ENCODE peak calls at places on chromosome 4, in nine cellular contexts. Y is A549, W is K562, Z is WTC11, P is endothelial cell of umbilical vein, E is HCT116, O is NB4, X is SK-N-SH, G is HepG2. F is an unnamed sample.

GRCh38 chr4:139112650-139113049 is 64.4 kb downstream of the ELF2 start:
- DNase-seq in Y (no peak), W (no peak), Z (no peak), P (no peak), E (no peak), O (no peak), X (no peak), G (no peak), F (no peak)

GRCh38 chr4:55138367-55138766 is 13.0 kb upstream of the KDR start:
- DNase-seq in Y (no peak), W (no peak), Z (no peak), P (no peak), E (no peak), O (no peak), X (no peak), G (no peak), F (no peak)

GRCh38 chr4:118360101-118360500 is 7.3 kb upstream of the PRSS12 start:
- DNase-seq in Y (no peak), W (no peak), Z (no peak), P (no peak), E (no peak), O (no peak), X (no peak), G (no peak), F (no peak)

GRCh38 chr4:24659241-24659961 is 75.0 kb upstream of the DHX15 start:
- DNase-seq in Y (no peak), W (no peak), Z (no peak), P (no peak), E (no peak), O (no peak), X (no peak), G (no peak), F (no peak)

GRCh38 chr4:26087108-26087507 is 173.1 kb downstream of the SMIM20 start:
- DNase-seq in Y (no peak), W (no peak), Z (no peak), P (no peak), E (no peak), O (no peak), X (no peak), G (no peak), F (no peak)

GRCh38 chr4:83851261-83852084 is 315.6 kb downstream of the GPAT3 start:
- DNase-seq in Y (no peak), W (no peak), Z (peak; percentile 62), P (no peak), E (peak; percentile 58), O (no peak), X (no peak), G (peak; percentile 86), F (peak; percentile 50)

GRCh38 chr4:180909279-180909678 is 1333.9 kb upstream of the TENM3 start:
- DNase-seq in Y (no peak), W (no peak), Z (peak; percentile 46), P (no peak), E (peak; percentile 34), O (peak; percentile 22), X (no peak), G (no peak), F (peak; percentile 27)

GRCh38 chr4:177385576-177386320 is 56.5 kb downstream of the AGA start:
- DNase-seq in Y (no peak), W (no peak), Z (no peak), P (no peak), E (no peak), O (no peak), X (no peak), G (no peak), F (no peak)

GRCh38 chr4:31194823-31195222 is 474.7 kb downstream of the PCDH7 start:
- DNase-seq in Y (no peak), W (no peak), Z (no peak), P (peak; percentile 85), E (no peak), O (no peak), X (no peak), G (no peak), F (no peak)

GRCh38 chr4:170652571-170652970 is 562.8 kb upstream of the AADAT start:
- DNase-seq in Y (no peak), W (no peak), Z (no peak), P (no peak), E (no peak), O (no peak), X (no peak), G (no peak), F (no peak)

GRCh38 chr4:681736-682451 is 7.1 kb downstream of the SLC49A3 start:
- DNase-seq in Y (no peak), W (peak; percentile 94), Z (peak; percentile 54), P (no peak), E (no peak), O (no peak), X (peak; percentile 88), G (peak; percentile 62), F (peak; percentile 76)

GRCh38 chr4:27678027-27678426 is 817.4 kb downstream of the STIM2 start:
- DNase-seq in Y (no peak), W (no peak), Z (no peak), P (no peak), E (no peak), O (no peak), X (no peak), G (no peak), F (no peak)

GRCh38 chr4:147596976-147597375 is 20.2 kb upstream of the TMEM184C start:
- DNase-seq in Y (no peak), W (no peak), Z (no peak), P (peak; percentile 76), E (no peak), O (no peak), X (no peak), G (no peak), F (no peak)

GRCh38 chr4:141912831-141913230 is 276.4 kb downstream of the IL15 start:
- DNase-seq in Y (no peak), W (peak; percentile 70), Z (no peak), P (peak; percentile 97), E (no peak), O (no peak), X (peak; percentile 75), G (no peak), F (no peak)

GRCh38 chr4:17469931-17470674 is 41.8 kb downstream of the QDPR start:
- DNase-seq in Y (no peak), W (no peak), Z (no peak), P (no peak), E (no peak), O (no peak), X (no peak), G (no peak), F (no peak)

GRCh38 chr4:139599594-139600374 is 43.8 kb upstream of the SETD7 start:
- DNase-seq in Y (peak; percentile 80), W (no peak), Z (no peak), P (peak; percentile 32), E (no peak), O (no peak), X (no peak), G (peak; percentile 72), F (no peak)

GRCh38 chr4:78119698-78120097 is 62.6 kb downstream of the FRAS1 start:
- DNase-seq in Y (no peak), W (no peak), Z (no peak), P (no peak), E (no peak), O (no peak), X (no peak), G (no peak), F (no peak)

GRCh38 chr4:11393551-11393950 is 35.1 kb downstream of the HS3ST1 start:
- DNase-seq in Y (no peak), W (no peak), Z (no peak), P (no peak), E (no peak), O (no peak), X (no peak), G (no peak), F (no peak)

GRCh38 chr4:25842229-25842840 is 20.5 kb downstream of the SEL1L3 start:
- DNase-seq in Y (no peak), W (no peak), Z (peak; percentile 55), P (no peak), E (no peak), O (peak; percentile 48), X (no peak), G (no peak), F (peak; percentile 63)

GRCh38 chr4:128332086-128332485 is 44.5 kb upstream of the PGRMC2 start:
- DNase-seq in Y (no peak), W (no peak), Z (no peak), P (no peak), E (no peak), O (no peak), X (no peak), G (no peak), F (no peak)
- TF ChIP-seq MAX in Y (no peak), W (no peak), Z (no peak), P (no peak), E (no peak), O (no peak), X (no peak), G (no peak), F (no peak)

DNA sequence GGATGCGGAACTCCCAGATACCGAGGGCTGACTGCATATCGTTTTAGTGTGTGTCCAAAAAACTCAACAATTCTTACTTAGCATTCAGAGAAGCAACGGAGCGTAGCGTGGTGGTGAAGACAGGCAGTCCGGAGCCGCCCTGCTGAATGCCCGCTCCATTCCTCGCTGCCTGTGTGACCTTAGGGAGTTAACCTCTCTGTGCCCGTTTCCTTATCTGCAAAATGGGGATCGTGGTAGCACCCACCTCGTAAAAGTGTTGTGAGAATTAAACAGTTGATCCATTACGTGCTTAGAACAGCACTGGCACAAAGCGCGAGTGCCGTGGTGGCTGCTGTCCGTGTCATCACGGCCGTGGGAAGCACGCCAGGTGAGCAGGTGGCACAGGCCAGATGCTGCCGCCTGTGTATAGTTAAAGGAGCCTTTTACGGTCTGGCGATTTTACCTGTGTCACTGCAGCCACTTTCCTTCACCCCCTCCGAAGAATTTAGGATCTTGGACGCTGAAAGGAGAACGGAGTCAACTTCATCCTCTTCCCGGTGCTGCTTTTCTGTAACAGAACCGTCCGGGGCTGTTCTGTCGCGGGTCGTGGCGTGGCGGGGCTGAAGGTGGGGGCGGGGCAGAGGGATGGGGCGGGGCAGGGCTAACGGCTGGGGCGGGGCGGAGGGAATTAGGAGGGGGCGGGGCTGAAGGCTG is 884 bp downstream of the CCDC110 start:
- DNase-seq in Y (peak; percentile 8), W (no peak), Z (no peak), P (peak; percentile 52), E (peak; percentile 19), O (peak; percentile 25), X (peak; percentile 31), G (peak; percentile 4), F (no peak)
- TF ChIP-seq MAX in Y (no peak), W (peak; percentile 57), Z (no peak), P (no peak), E (peak; percentile 83), O (no peak), X (no peak), G (no peak), F (peak; percentile 50)

GRCh38 chr4:57020467-57021101 is 41.9 kb downstream of the POLR2B start:
- DNase-seq in Y (no peak), W (no peak), Z (no peak), P (peak; percentile 93), E (no peak), O (no peak), X (no peak), G (no peak), F (no peak)

GRCh38 chr4:57018930-57019329 is 40.2 kb downstream of the POLR2B start:
- DNase-seq in Y (no peak), W (no peak), Z (no peak), P (no peak), E (no peak), O (no peak), X (no peak), G (no peak), F (no peak)

GRCh38 chr4:57023104-57023503 is 44.4 kb downstream of the POLR2B start:
- DNase-seq in Y (no peak), W (no peak), Z (no peak), P (peak; percentile 57), E (no peak), O (no peak), X (no peak), G (no peak), F (no peak)
- TF ChIP-seq MAX in Y (no peak), W (no peak), Z (no peak), P (no peak), E (no peak), O (no peak), X (no peak), G (no peak), F (no peak)

GRCh38 chr4:64465263-64465662 is 56.0 kb upstream of the TECRL start:
- DNase-seq in Y (no peak), W (no peak), Z (no peak), P (peak; percentile 1), E (no peak), O (no peak), X (no peak), G (no peak), F (no peak)
- TF ChIP-seq MAX in Y (no peak), W (no peak), Z (no peak), P (no peak), E (no peak), O (no peak), X (no peak), G (no peak), F (no peak)